ENCODE peak calls at places on chromosome 17, in five cellular contexts. O, H, U, Z and C are unnamed samples.

GRCh38 chr17:4540224-4541040 is 14.8 kb downstream of the MYBBP1A start:
- DNase-seq in O (no peak), H (no peak), U (peak), Z (no peak), C (no peak)

GRCh38 chr17:42178817-42179216 is 2.1 kb downstream of the KCNH4 start:
- DNase-seq in O (no peak), H (no peak), U (no peak), Z (no peak), C (peak)

GRCh38 chr17:83191388-83192160 is 112.2 kb downstream of the METRNL start:
- DNase-seq in O (peak), H (peak), U (no peak), Z (no peak), C (no peak)

GRCh38 chr17:56977673-56978395 is at the start of gene SCPEP1:
- DNase-seq in O (peak), H (peak), U (peak), Z (peak), C (peak)

GRCh38 chr17:37447641-37448040 is 41.0 kb downstream of the TADA2A start:
- DNase-seq in O (no peak), H (no peak), U (no peak), Z (no peak), C (no peak)

GRCh38 chr17:38464723-38465419 is 36.6 kb downstream of the ARHGAP23 start:
- DNase-seq in O (peak), H (peak), U (peak), Z (peak), C (no peak)

GRCh38 chr17:64069143-64069542 is 48.7 kb upstream of the ICAM2 start:
- DNase-seq in O (no peak), H (no peak), U (no peak), Z (no peak), C (no peak)

GRCh38 chr17:57115916-57116315 is 30.9 kb downstream of the AKAP1 start:
- DNase-seq in O (no peak), H (no peak), U (no peak), Z (no peak), C (no peak)

GRCh38 chr17:61196302-61196704 is 203.3 kb upstream of the TBX2 start:
- DNase-seq in O (no peak), H (no peak), U (no peak), Z (no peak), C (no peak)

GRCh38 chr17:67573987-67574657 is 143.6 kb upstream of the NOL11 start:
- DNase-seq in O (no peak), H (no peak), U (no peak), Z (peak), C (no peak)

GRCh38 chr17:10144976-10145375 is 53.4 kb downstream of the GAS7 start:
- DNase-seq in O (no peak), H (no peak), U (no peak), Z (no peak), C (no peak)
- TF ChIP-seq POLR2A in O (no peak), H (no peak), U (no peak), Z (no peak), C (no peak)

DNA sequence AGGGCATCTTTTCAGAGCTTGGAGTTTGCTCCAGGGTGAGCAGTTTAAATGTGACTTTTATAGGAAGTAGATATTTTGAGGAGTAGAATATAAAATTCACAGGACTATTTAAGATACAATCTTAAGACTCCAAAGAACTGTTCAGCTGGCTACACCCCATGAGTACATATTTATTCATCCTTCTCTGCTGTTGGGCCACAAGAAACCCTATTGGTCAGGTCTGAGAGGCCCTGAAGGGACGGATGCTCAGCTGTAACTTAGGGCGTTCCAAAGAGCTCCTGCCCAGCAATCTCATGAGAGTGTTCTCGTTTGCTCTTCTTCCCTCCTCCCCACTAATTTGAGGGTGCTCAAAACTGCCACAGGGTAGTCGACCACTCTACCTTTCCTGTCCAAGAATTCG is 7.3 kb downstream of the ST6GALNAC2 start:
- DNase-seq in O (no peak), H (no peak), U (peak), Z (no peak), C (no peak)
- TF ChIP-seq POLR2A in O (no peak), H (no peak), U (no peak), Z (no peak), C (no peak)

DNA sequence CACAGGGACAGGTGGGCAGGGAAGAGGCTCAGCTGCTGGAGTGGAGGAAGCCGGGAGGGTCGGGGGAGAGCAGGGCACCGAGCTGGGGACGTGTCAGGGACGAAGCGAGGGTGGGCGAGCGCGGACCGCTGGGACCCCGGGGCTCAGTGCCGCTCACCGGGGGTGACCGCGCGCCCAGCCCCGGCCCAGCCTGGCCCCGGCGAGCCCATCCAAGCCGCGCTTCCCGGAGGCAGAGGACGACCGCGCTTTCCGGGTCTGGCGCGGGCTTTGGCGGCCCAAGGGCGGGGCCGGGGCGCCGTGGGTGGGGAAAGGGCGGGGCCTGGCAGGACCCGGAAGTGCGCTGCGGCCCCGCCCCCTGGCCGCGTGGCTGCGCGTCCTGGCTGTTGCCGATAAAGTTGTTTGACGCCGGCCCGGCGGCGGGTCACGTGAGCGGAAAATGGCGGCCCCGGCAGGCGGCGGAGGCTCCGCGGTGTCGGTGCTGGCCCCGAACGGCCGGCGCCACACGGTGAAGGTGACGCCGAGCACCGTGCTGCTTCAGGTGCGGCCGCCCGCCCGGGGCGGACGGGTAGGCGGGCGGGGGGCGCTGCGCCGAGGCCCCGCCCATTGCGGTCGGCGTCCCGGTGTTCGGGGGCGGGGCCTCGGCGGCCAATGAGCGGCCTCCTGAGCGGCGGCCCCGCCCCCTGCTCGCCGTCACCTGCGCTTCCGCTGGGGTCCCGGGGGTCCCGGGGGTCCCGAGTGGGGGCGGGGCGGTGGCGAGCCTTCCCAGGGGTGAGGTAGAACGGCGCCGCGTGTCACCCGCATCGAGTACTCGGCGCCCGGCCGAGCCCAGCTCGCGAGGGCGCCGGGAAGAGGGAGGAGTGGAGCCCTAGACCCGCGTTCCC is at the start of gene ASPSCR1:
- DNase-seq in O (peak), H (peak), U (peak), Z (peak), C (peak)
- TF ChIP-seq POLR2A in O (peak), H (peak), U (peak), Z (peak), C (peak)

GRCh38 chr17:73192219-73192893 is 499 bp upstream of the COG1 start:
- DNase-seq in O (peak), H (peak), U (peak), Z (no peak), C (peak)
- TF ChIP-seq POLR2A in O (no peak), H (no peak), U (no peak), Z (no peak), C (peak)

DNA sequence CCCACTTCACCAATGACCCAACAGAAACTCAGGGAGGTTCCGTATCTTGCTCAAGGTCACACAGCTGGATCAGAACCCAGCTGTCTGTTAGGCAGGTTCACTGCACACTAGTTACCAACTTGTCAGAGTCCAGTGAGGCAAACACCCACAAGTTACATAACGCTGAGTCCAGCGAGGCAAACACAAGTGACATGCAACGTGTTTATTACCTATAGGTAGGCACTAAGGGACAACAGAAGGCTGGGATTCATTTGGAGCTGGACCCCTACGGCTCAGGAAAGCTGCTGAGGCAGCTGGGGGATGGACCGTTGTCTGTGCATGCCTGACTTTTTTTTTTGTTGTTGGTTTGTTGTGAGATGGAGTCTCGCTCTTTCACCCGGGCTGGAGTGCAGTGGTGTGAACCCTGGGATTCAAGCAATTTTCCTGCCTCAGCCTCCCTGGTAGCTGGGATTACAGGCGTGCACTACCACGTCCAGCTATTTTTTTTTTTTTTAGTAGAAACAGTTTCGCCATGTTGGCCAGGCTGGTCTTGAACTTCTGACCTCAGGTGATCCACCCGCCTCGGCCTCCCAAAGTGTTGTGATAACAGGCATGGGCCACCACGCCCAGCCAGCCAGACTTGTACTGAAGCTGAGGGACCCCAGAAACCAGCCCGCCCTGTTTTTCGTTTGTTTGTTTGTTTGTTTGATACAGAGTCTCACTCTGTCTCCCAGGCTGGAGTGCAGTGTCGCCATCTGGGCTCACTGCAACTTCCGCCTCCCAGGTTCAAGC is 1.9 kb upstream of the RSAD1 start:
- DNase-seq in O (no peak), H (no peak), U (no peak), Z (no peak), C (no peak)
- TF ChIP-seq POLR2A in O (no peak), H (no peak), U (no peak), Z (no peak), C (no peak)

GRCh38 chr17:40032322-40033320 is 17.4 kb downstream of the CSF3 start:
- DNase-seq in O (no peak), H (no peak), U (no peak), Z (no peak), C (no peak)
- TF ChIP-seq POLR2A in O (no peak), H (no peak), U (no peak), Z (no peak), C (no peak)

GRCh38 chr17:1108560-1108809 is 71.3 kb downstream of the ABR start:
- DNase-seq in O (no peak), H (no peak), U (no peak), Z (no peak), C (no peak)
- TF ChIP-seq POLR2A in O (no peak), H (no peak), U (no peak), Z (no peak), C (no peak)

GRCh38 chr17:12928736-12929135 is 89.1 kb downstream of the ELAC2 start:
- DNase-seq in O (no peak), H (no peak), U (no peak), Z (peak), C (no peak)

GRCh38 chr17:12922120-12922519 is 95.7 kb downstream of the ELAC2 start:
- DNase-seq in O (no peak), H (no peak), U (no peak), Z (peak), C (no peak)

GRCh38 chr17:12927001-12927400 is 90.8 kb downstream of the ELAC2 start:
- DNase-seq in O (no peak), H (no peak), U (no peak), Z (no peak), C (no peak)

GRCh38 chr17:12924614-12925013 is 93.2 kb downstream of the ELAC2 start:
- DNase-seq in O (no peak), H (no peak), U (no peak), Z (no peak), C (no peak)

GRCh38 chr17:12927541-12928425 is 90.0 kb downstream of the ELAC2 start:
- DNase-seq in O (peak), H (no peak), U (no peak), Z (peak), C (no peak)
- TF ChIP-seq POLR2A in O (no peak), H (no peak), U (no peak), Z (no peak), C (no peak)

GRCh38 chr17:69326302-69327059 is 452 bp downstream of the ABCA5 start:
- DNase-seq in O (no peak), H (peak), U (no peak), Z (no peak), C (no peak)
- TF ChIP-seq POLR2A in O (no peak), H (no peak), U (peak), Z (no peak), C (no peak)